ENCODE peak calls at places on chromosomes 6 and 20, in five cellular contexts. C, R, Z, K and W are unnamed samples.

GRCh38 chr6:34414999-34415858 is 10.6 kb downstream of the RPS10 start:
- DNase-seq in C (peak), Z (peak), K (peak), R (peak), W (no peak)

GRCh38 chr6:3874069-3874468 is 24.9 kb downstream of the FAM50B start:
- DNase-seq in Z (no peak), R (no peak), K (no peak), C (no peak), W (no peak)

GRCh38 chr20:32969356-32970114 is 34.7 kb downstream of the SUN5 start:
- DNase-seq in C (peak), Z (no peak), K (no peak), R (no peak), W (no peak)

GRCh38 chr6:37819802-37820712 is 530 bp downstream of the ZFAND3 start:
- DNase-seq in R (peak), C (peak), Z (peak), K (peak), W (no peak)

GRCh38 chr6:146200136-146200708 is 171.4 kb downstream of the GRM1 start:
- DNase-seq in K (no peak), Z (no peak), R (no peak), C (no peak), W (no peak)

GRCh38 chr6:131362070-131362469 is 211.0 kb upstream of the ARG1 start:
- DNase-seq in R (no peak), K (no peak), C (no peak), Z (no peak), W (no peak)

GRCh38 chr6:37313698-37314097 is 40.1 kb upstream of the RNF8 start:
- DNase-seq in R (no peak), K (no peak), Z (no peak), C (no peak), W (no peak)

GRCh38 chr20:25009218-25010145 is 16.9 kb upstream of the APMAP start:
- DNase-seq in R (no peak), Z (peak), K (no peak), C (peak), W (no peak)

GRCh38 chr6:118537579-118537978 is 10.5 kb upstream of the PLN start:
- DNase-seq in C (no peak), R (no peak), K (no peak), Z (no peak), W (no peak)

GRCh38 chr6:129472239-129472638 is 237.7 kb downstream of the ARHGAP18 start:
- DNase-seq in K (peak), Z (no peak), C (no peak), R (no peak), W (no peak)

GRCh38 chr20:41394931-41395668 is 28.5 kb upstream of the EMILIN3 start:
- DNase-seq in C (no peak), K (no peak), Z (no peak), R (no peak), W (no peak)

GRCh38 chr20:48574383-48574782 is 253.4 kb downstream of the PREX1 start:
- DNase-seq in C (no peak), R (peak), K (peak), Z (no peak), W (no peak)

GRCh38 chr6:133526436-133526835 is 285.3 kb downstream of the EYA4 start:
- DNase-seq in C (no peak), R (no peak), K (peak), Z (no peak), W (no peak)

GRCh38 chr6:141313986-141314385 is 818.7 kb upstream of the GJE1 start:
- DNase-seq in R (no peak), K (no peak), Z (no peak), C (no peak), W (no peak)

GRCh38 chr6:42627674-42628073 is 63.8 kb downstream of the UBR2 start:
- DNase-seq in C (no peak), K (no peak), Z (no peak), R (no peak), W (no peak)

GRCh38 chr6:25660512-25660911 is 8.5 kb downstream of the SCGN start:
- DNase-seq in R (peak), K (no peak), C (peak), Z (no peak), W (no peak)

GRCh38 chr20:44247676-44248419 is 740 bp downstream of the GDAP1L1 start:
- DNase-seq in C (peak), K (peak), R (no peak), Z (no peak), W (no peak)

GRCh38 chr6:38794682-38795081 is 79.6 kb downstream of the DNAH8 start:
- DNase-seq in C (no peak), R (no peak), K (no peak), Z (no peak), W (no peak)

GRCh38 chr6:15638373-15638772 is 24.5 kb downstream of the DTNBP1 start:
- DNase-seq in K (no peak), C (no peak), Z (no peak), R (no peak), W (no peak)

GRCh38 chr20:52536841-52537400 is 345.3 kb upstream of the ZFP64 start:
- DNase-seq in C (no peak), Z (no peak), K (no peak), R (no peak), W (no peak)

GRCh38 chr6:19723533-19723932 is 113.6 kb upstream of the ID4 start:
- DNase-seq in R (no peak), C (no peak), K (no peak), Z (no peak), W (peak)

GRCh38 chr6:17159240-17159639 is 57.4 kb downstream of the STMND1 start:
- DNase-seq in C (peak), Z (no peak), K (no peak), R (no peak), W (no peak)

GRCh38 chr6:126811307-126811706 is 307.2 kb upstream of the RSPO3 start:
- DNase-seq in R (no peak), C (no peak), Z (no peak), K (no peak), W (no peak)

GRCh38 chr20:16581241-16581640 is 8.0 kb upstream of the KIF16B start:
- DNase-seq in K (no peak), C (no peak), R (no peak), Z (no peak), W (no peak)

GRCh38 chr20:5484346-5484745 is 167.6 kb upstream of the PROKR2 start:
- DNase-seq in R (no peak), K (no peak), C (no peak), Z (no peak), W (no peak)

GRCh38 chr6:23335894-23336293 is 766.5 kb downstream of the HDGFL1 start:
- DNase-seq in C (no peak), K (no peak), R (no peak), Z (no peak), W (no peak)

GRCh38 chr6:37617073-37617472 is 80.6 kb downstream of the MDGA1 start:
- DNase-seq in C (no peak), R (no peak), Z (no peak), K (no peak), W (no peak)

GRCh38 chr6:31139599-31139998 is 733 bp upstream of the PSORS1C2 start:
- DNase-seq in C (no peak), K (peak), Z (no peak), R (no peak), W (no peak)

GRCh38 chr6:120282005-120282404 is 932.4 kb upstream of the MAN1A1 start:
- DNase-seq in Z (no peak), C (no peak), K (no peak), R (no peak), W (no peak)

GRCh38 chr20:63657260-63657936 is 714 bp upstream of the RTEL1 start:
- DNase-seq in K (peak), Z (no peak), C (no peak), R (no peak), W (no peak)

GRCh38 chr6:43171284-43172126 is 436 bp downstream of the SRF start:
- DNase-seq in K (no peak), R (no peak), Z (no peak), C (peak), W (no peak)

GRCh38 chr20:24991897-24992419 is 593 bp downstream of the APMAP start:
- DNase-seq in Z (peak), C (no peak), R (no peak), K (peak), W (no peak)

GRCh38 chr6:44849829-44850228 is 462.3 kb downstream of the CDC5L start:
- DNase-seq in Z (no peak), K (no peak), C (no peak), R (no peak), W (no peak)

GRCh38 chr6:153662982-153663381 is 376.1 kb upstream of the OPRM1 start:
- DNase-seq in Z (no peak), K (no peak), R (no peak), C (no peak), W (no peak)

GRCh38 chr20:35342154-35342769 is 50.0 kb upstream of the FAM83C start:
- DNase-seq in C (no peak), Z (no peak), K (peak), R (no peak), W (no peak)

GRCh38 chr6:75621846-75622245 is 20.2 kb downstream of the SENP6 start:
- DNase-seq in R (no peak), C (no peak), Z (no peak), K (no peak), W (no peak)

DNA sequence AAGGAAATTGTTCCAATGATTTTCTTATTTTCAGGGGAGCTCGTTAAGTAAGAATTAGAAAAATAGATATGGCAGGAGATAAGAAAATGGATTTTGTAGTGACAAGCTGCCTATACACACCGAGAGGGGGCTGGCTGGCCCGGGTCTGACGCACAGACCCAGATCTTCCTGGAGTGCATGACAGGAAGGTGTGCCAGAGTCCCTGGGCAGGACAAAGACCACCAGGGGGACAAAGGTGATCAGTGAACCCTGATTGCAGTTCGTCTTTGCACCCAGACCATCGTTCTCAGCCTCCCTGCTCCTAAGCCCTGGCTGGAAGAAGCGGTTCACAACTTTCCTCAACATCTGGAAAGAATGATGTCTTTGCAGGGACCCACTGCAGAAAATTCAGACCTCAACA is 24.3 kb downstream of the CDH22 start:
- DNase-seq in C (no peak), K (no peak), Z (no peak), R (no peak), W (no peak)
- H3K4me3 ChIP-seq in C (no peak), K (no peak), Z (no peak), R (no peak), W (no peak)

GRCh38 chr6:169654590-169655391 is 47.0 kb downstream of the WDR27 start:
- DNase-seq in Z (peak), C (peak), R (no peak), K (peak), W (peak)
- TF ChIP-seq CTCF in Z (no peak), C (no peak), R (no peak), K (no peak), W (peak)

DNA sequence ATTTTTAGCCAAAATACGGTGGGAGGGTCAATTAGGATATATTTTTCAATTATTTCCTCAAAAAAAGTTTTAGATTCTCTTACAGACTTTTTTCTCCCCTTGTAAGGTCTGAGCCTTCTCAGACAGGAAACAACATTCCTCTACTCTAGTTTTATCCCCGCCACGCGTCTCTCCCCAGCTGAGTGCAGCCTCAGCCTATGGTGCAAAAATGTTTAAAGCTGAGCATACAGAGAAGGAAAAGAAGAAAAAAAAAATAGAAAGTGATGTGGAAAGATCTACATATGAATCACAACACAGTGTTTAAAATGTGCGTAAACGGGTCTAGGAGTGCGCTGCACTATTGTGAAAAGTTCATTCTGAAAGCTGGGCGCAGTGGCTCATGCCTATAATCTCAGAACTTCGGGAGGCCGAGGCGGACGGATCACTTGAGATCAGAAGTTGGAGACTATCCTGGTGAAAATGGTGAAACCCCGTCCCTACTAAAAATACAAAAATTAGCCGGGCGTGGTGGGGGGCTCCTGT is 159.0 kb downstream of the TRIM27 start:
- DNase-seq in K (no peak), C (no peak), Z (no peak), R (no peak), W (no peak)
- H3K4me3 ChIP-seq in K (peak), C (no peak), Z (no peak), R (no peak), W (no peak)

GRCh38 chr6:161434921-161435411 is 161.1 kb upstream of the AGPAT4 start:
- DNase-seq in Z (no peak), R (no peak), C (peak), K (no peak), W (peak)
- TF ChIP-seq CTCF in Z (no peak), R (no peak), C (no peak), K (no peak), W (no peak)

GRCh38 chr20:14984305-14984704 is 646.9 kb upstream of the FLRT3 start:
- DNase-seq in Z (no peak), K (no peak), C (no peak), R (no peak), W (no peak)

GRCh38 chr20:14989891-14990290 is 652.5 kb upstream of the FLRT3 start:
- DNase-seq in Z (no peak), R (no peak), K (no peak), C (no peak), W (no peak)

GRCh38 chr20:14986026-14986655 is 648.7 kb upstream of the FLRT3 start:
- DNase-seq in R (no peak), K (no peak), C (peak), Z (peak), W (no peak)

GRCh38 chr20:14986656-14987055 is 649.2 kb upstream of the FLRT3 start:
- DNase-seq in C (no peak), R (no peak), Z (no peak), K (no peak), W (no peak)

DNA sequence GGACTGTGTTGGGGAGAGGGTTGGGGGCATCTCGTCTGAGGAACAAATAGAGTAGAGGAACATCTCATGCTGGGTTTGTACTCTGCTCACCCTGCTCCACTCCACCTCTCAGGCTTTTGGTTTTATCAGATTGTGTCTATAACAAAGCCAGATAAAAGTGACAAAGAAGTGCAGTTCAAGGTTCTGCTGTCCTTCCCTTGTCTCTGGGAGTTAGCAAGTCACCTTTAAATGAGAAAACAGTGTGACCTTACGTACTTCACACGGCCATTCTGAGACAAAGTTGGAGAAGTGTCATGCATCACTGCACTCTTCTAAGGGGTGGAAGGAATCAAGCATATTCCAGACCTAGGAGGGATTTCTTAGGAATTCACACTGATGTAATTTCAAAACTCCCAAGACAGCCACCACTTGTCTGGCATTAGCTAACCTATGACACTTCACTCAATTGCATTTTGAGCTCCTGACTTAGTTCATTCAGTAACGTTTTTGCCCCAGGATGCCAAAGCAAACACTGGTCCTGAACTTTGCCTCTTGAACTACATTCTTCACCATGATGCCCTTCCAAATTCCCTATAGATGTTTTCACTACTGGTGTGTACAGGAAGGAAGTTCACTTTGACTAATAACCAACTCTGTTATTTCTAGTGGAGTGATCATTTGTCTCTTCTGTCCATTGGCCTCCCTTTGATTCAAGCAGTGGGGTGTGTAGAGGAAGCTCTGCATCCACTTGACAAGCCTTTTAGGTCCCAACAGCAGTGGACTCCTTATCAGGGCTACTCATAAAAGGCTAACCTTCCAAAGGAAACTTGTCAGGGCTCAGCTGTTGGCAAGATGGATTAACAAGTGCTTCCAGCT is 647.6 kb upstream of the FLRT3 start:
- DNase-seq in Z (peak), R (no peak), C (no peak), K (no peak), W (no peak)
- H3K4me3 ChIP-seq in Z (no peak), R (no peak), C (no peak), K (no peak), W (no peak)

DNA sequence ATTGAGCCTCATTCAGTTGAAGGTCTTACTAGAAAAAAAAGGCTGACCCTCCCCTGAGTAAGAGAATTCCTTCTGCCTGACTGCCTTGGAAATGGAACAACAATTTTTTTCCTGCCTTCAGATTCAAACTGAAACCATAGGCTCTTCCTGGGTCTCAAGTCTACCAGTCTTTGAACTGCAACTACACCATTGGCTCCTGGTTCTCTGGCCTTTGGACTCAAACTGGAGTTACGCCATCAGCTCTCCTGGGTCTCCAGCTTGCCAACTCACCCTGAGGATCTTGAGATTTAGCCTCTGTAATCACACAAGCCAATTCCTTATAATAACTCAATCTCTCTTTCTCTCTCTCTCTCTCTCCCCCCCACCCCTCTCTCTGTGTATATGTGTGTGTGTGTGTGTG is 36.0 kb upstream of the SNX9 start:
- DNase-seq in Z (no peak), R (no peak), K (no peak), C (peak), W (no peak)
- TF ChIP-seq CTCF in Z (no peak), R (no peak), K (no peak), C (no peak), W (no peak)

DNA sequence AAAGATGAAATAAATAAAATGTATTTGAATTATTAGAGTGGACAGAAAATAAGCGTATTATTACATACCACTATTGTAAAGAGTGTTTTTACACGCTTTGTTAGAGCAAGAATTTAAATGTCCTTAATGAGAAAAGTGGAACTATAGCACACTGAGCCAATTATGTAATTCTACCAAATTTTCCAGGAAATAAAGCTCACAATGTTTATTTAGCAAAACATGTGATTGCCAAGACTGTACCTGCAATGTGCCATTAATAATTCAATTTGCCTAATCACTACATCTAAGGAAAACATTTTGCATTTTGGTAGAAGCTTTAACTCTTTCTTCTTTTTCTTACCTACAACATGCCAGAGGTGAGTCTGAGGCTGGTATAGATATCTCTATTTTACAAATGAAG is 58.7 kb upstream of the PHACTR1 start:
- DNase-seq in R (no peak), K (no peak), Z (no peak), C (no peak), W (no peak)
- H3K4me3 ChIP-seq in R (no peak), K (no peak), Z (no peak), C (no peak), W (no peak)

GRCh38 chr20:58647162-58647813 is 3.8 kb upstream of the STX16 start:
- DNase-seq in R (no peak), Z (no peak), C (no peak), K (no peak), W (no peak)
- TF ChIP-seq CTCF in R (no peak), Z (no peak), C (no peak), K (peak), W (no peak)